ENCODE peak calls at places on chromosome 7, in six cellular contexts. Q, T, F, I, V and C are unnamed samples.

GRCh38 chr7:43513236-43513635 is 69.7 kb upstream of the STK17A start:
- DNase-seq in Q (no peak), T (no peak), F (peak; percentile 10), I (no peak), V (no peak), C (peak; percentile 45)

GRCh38 chr7:101121996-101122932 is 4.6 kb upstream of the SERPINE1 start:
- DNase-seq in V (no peak), T (peak; percentile 98), I (no peak), F (peak; percentile 96), Q (no peak), C (no peak)

GRCh38 chr7:157900011-157900410 is 563.2 kb downstream of the DNAJB6 start:
- DNase-seq in I (no peak), V (no peak), T (no peak), F (no peak), Q (no peak), C (no peak)

GRCh38 chr7:55081854-55082603 is 63.2 kb downstream of the EGFR start:
- DNase-seq in Q (no peak), V (no peak), F (no peak), T (no peak), I (no peak), C (no peak)

GRCh38 chr7:140593583-140593982 is 47.0 kb downstream of the DENND2A start:
- DNase-seq in F (no peak), Q (no peak), I (no peak), T (no peak), V (no peak), C (no peak)

GRCh38 chr7:154907651-154908620 is 95.0 kb downstream of the PAXIP1 start:
- DNase-seq in Q (no peak), T (no peak), V (no peak), F (no peak), I (no peak), C (no peak)

GRCh38 chr7:489876-490275 is 29.8 kb downstream of the PDGFA start:
- DNase-seq in F (no peak), I (no peak), Q (no peak), T (no peak), V (no peak), C (no peak)

GRCh38 chr7:41732279-41733062 is 29.6 kb upstream of the INHBA start:
- DNase-seq in Q (no peak), F (no peak), I (no peak), V (no peak), T (peak; percentile 57), C (no peak)

GRCh38 chr7:18064242-18064838 is 36.7 kb upstream of the PRPS1L1 start:
- DNase-seq in T (peak; percentile 32), F (peak; percentile 26), Q (no peak), I (no peak), V (no peak), C (no peak)

GRCh38 chr7:105296491-105296890 is 92.2 kb downstream of the SRPK2 start:
- DNase-seq in Q (no peak), F (no peak), T (no peak), I (no peak), V (no peak), C (no peak)

GRCh38 chr7:51356849-51357516 is 40.4 kb upstream of the COBL start:
- DNase-seq in Q (no peak), I (no peak), T (no peak), F (no peak), V (no peak), C (no peak)

GRCh38 chr7:143352506-143353130 is 9.9 kb downstream of the FAM131B start:
- DNase-seq in Q (no peak), V (no peak), T (no peak), I (no peak), F (no peak), C (no peak)

GRCh38 chr7:73850212-73850611 is 7.9 kb upstream of the METTL27 start:
- DNase-seq in V (no peak), F (no peak), Q (no peak), I (no peak), T (no peak), C (no peak)

GRCh38 chr7:73830872-73831655 is at the start of gene CLDN4:
- DNase-seq in T (no peak), F (no peak), V (no peak), I (no peak), Q (no peak), C (no peak)

GRCh38 chr7:134429481-134429880 is 29.4 kb downstream of the AKR1B1 start:
- DNase-seq in V (no peak), T (no peak), Q (no peak), F (no peak), I (no peak), C (no peak)

GRCh38 chr7:151570366-151570915 is 50.7 kb upstream of the RHEB start:
- DNase-seq in T (peak; percentile 58), I (no peak), Q (no peak), V (no peak), F (no peak), C (no peak)

GRCh38 chr7:104982308-104982755 is 31.7 kb upstream of the KMT2E start:
- DNase-seq in Q (no peak), I (no peak), V (no peak), F (no peak), T (peak; percentile 63), C (no peak)

GRCh38 chr7:141200191-141201108 is 126.6 kb downstream of the TMEM178B start:
- DNase-seq in Q (no peak), I (no peak), T (no peak), V (no peak), F (no peak), C (no peak)

GRCh38 chr7:155533120-155533826 is 13.1 kb downstream of the CNPY1 start:
- DNase-seq in I (no peak), Q (no peak), F (no peak), V (no peak), T (peak; percentile 1), C (no peak)

GRCh38 chr7:43735802-43736603 is 6.7 kb upstream of the COA1 start:
- DNase-seq in V (no peak), T (no peak), I (no peak), Q (no peak), F (no peak), C (no peak)

GRCh38 chr7:33039257-33039904 is 23.2 kb downstream of the NT5C3A start:
- DNase-seq in V (no peak), F (no peak), Q (no peak), I (no peak), T (peak; percentile 36), C (no peak)

GRCh38 chr7:42175834-42176745 is 60.9 kb downstream of the GLI3 start:
- DNase-seq in I (no peak), V (no peak), T (no peak), F (no peak), Q (no peak), C (peak; percentile 37)